ENCODE peak calls at places on chromosomes 13 and 19, in six cellular contexts. One of them, this sample, is unnamed.
A peak's percentile ranks its signal among the peaks of the same experiment; 100 is the strongest.

GRCh38 chr19:12833747-12834417 is 497 bp downstream of the RTBDN start:
- DNase-seq in H54: no peak
- DNase-seq in NCI-H1092 treated with DMSO at 0.1 percent for 48 hours: no peak
- DNase-seq in stromal cell of bone marrow: no peak
- DNase-seq in stimulated activated CD4-positive, alpha-beta T cell treated with anti-CD3 and anti-CD28 coated beads, Interleukin-12 subunit alpha, Interleukin-12 subunit beta, amount 100 ng/mL, for 24 hours: no peak
- DNase-seq in T follicular helper cell: no peak
- DNase-seq in this sample: no peak

GRCh38 chr19:18807861-18808331 is 16.8 kb upstream of the COMP start:
- DNase-seq in H54: no peak
- DNase-seq in NCI-H1092 treated with DMSO at 0.1 percent for 48 hours: no peak
- DNase-seq in stromal cell of bone marrow: peak; percentile 73
- DNase-seq in stimulated activated CD4-positive, alpha-beta T cell treated with anti-CD3 and anti-CD28 coated beads, Interleukin-12 subunit alpha, Interleukin-12 subunit beta, amount 100 ng/mL, for 24 hours: no peak
- DNase-seq in T follicular helper cell: no peak
- DNase-seq in this sample: no peak

GRCh38 chr13:20142019-20142926 is 18.6 kb downstream of the GJA3 start:
- DNase-seq in H54: no peak
- DNase-seq in NCI-H1092 treated with DMSO at 0.1 percent for 48 hours: no peak
- DNase-seq in stromal cell of bone marrow: no peak
- DNase-seq in stimulated activated CD4-positive, alpha-beta T cell treated with anti-CD3 and anti-CD28 coated beads, Interleukin-12 subunit alpha, Interleukin-12 subunit beta, amount 100 ng/mL, for 24 hours: no peak
- DNase-seq in T follicular helper cell: no peak
- DNase-seq in this sample: no peak

GRCh38 chr13:26300140-26300539 is 46.2 kb downstream of the CDK8 start:
- DNase-seq in H54: no peak
- DNase-seq in NCI-H1092 treated with DMSO at 0.1 percent for 48 hours: no peak
- DNase-seq in stromal cell of bone marrow: peak; percentile 21
- DNase-seq in stimulated activated CD4-positive, alpha-beta T cell treated with anti-CD3 and anti-CD28 coated beads, Interleukin-12 subunit alpha, Interleukin-12 subunit beta, amount 100 ng/mL, for 24 hours: no peak
- DNase-seq in T follicular helper cell: no peak
- DNase-seq in this sample: no peak

GRCh38 chr13:102763745-102764144 is 9.8 kb downstream of the TEX30 start:
- DNase-seq in H54: no peak
- DNase-seq in NCI-H1092 treated with DMSO at 0.1 percent for 48 hours: no peak
- DNase-seq in stromal cell of bone marrow: no peak
- DNase-seq in stimulated activated CD4-positive, alpha-beta T cell treated with anti-CD3 and anti-CD28 coated beads, Interleukin-12 subunit alpha, Interleukin-12 subunit beta, amount 100 ng/mL, for 24 hours: no peak
- DNase-seq in T follicular helper cell: no peak
- DNase-seq in this sample: no peak

GRCh38 chr13:32917504-32917903 is 98.7 kb upstream of the KL start:
- DNase-seq in H54: no peak
- DNase-seq in NCI-H1092 treated with DMSO at 0.1 percent for 48 hours: no peak
- DNase-seq in stromal cell of bone marrow: no peak
- DNase-seq in stimulated activated CD4-positive, alpha-beta T cell treated with anti-CD3 and anti-CD28 coated beads, Interleukin-12 subunit alpha, Interleukin-12 subunit beta, amount 100 ng/mL, for 24 hours: no peak
- DNase-seq in T follicular helper cell: no peak
- DNase-seq in this sample: peak; percentile 75

GRCh38 chr13:21613791-21614190 is 9.8 kb upstream of the MICU2 start:
- DNase-seq in H54: no peak
- DNase-seq in NCI-H1092 treated with DMSO at 0.1 percent for 48 hours: no peak
- DNase-seq in stromal cell of bone marrow: no peak
- DNase-seq in stimulated activated CD4-positive, alpha-beta T cell treated with anti-CD3 and anti-CD28 coated beads, Interleukin-12 subunit alpha, Interleukin-12 subunit beta, amount 100 ng/mL, for 24 hours: no peak
- DNase-seq in T follicular helper cell: no peak
- DNase-seq in this sample: no peak

GRCh38 chr13:114015608-114016295 is 41.9 kb upstream of the C13orf46 start:
- DNase-seq in H54: no peak
- DNase-seq in NCI-H1092 treated with DMSO at 0.1 percent for 48 hours: no peak
- DNase-seq in stromal cell of bone marrow: peak; percentile 71
- DNase-seq in stimulated activated CD4-positive, alpha-beta T cell treated with anti-CD3 and anti-CD28 coated beads, Interleukin-12 subunit alpha, Interleukin-12 subunit beta, amount 100 ng/mL, for 24 hours: no peak
- DNase-seq in T follicular helper cell: no peak
- DNase-seq in this sample: no peak

GRCh38 chr19:1609680-1610474 is 4.6 kb upstream of the UQCR11 start:
- DNase-seq in H54: no peak
- DNase-seq in NCI-H1092 treated with DMSO at 0.1 percent for 48 hours: no peak
- DNase-seq in stromal cell of bone marrow: no peak
- DNase-seq in stimulated activated CD4-positive, alpha-beta T cell treated with anti-CD3 and anti-CD28 coated beads, Interleukin-12 subunit alpha, Interleukin-12 subunit beta, amount 100 ng/mL, for 24 hours: no peak
- DNase-seq in T follicular helper cell: no peak
- DNase-seq in this sample: no peak

GRCh38 chr13:90498096-90498495 is 849.4 kb upstream of the MIR17HG start:
- DNase-seq in H54: no peak
- DNase-seq in NCI-H1092 treated with DMSO at 0.1 percent for 48 hours: no peak
- DNase-seq in stromal cell of bone marrow: no peak
- DNase-seq in stimulated activated CD4-positive, alpha-beta T cell treated with anti-CD3 and anti-CD28 coated beads, Interleukin-12 subunit alpha, Interleukin-12 subunit beta, amount 100 ng/mL, for 24 hours: no peak
- DNase-seq in T follicular helper cell: no peak
- DNase-seq in this sample: no peak

GRCh38 chr13:99982741-99983400 is 1.3 kb downstream of the ZIC2 start:
- DNase-seq in H54: no peak
- DNase-seq in NCI-H1092 treated with DMSO at 0.1 percent for 48 hours: peak; percentile 57
- DNase-seq in stromal cell of bone marrow: no peak
- DNase-seq in stimulated activated CD4-positive, alpha-beta T cell treated with anti-CD3 and anti-CD28 coated beads, Interleukin-12 subunit alpha, Interleukin-12 subunit beta, amount 100 ng/mL, for 24 hours: no peak
- DNase-seq in T follicular helper cell: no peak
- DNase-seq in this sample: no peak

GRCh38 chr19:14632286-14632685 is 42.4 kb downstream of the ADGRE3 start:
- DNase-seq in H54: peak; percentile 35
- DNase-seq in NCI-H1092 treated with DMSO at 0.1 percent for 48 hours: no peak
- DNase-seq in stromal cell of bone marrow: no peak
- DNase-seq in stimulated activated CD4-positive, alpha-beta T cell treated with anti-CD3 and anti-CD28 coated beads, Interleukin-12 subunit alpha, Interleukin-12 subunit beta, amount 100 ng/mL, for 24 hours: no peak
- DNase-seq in T follicular helper cell: no peak
- DNase-seq in this sample: no peak

GRCh38 chr19:55362174-55362989 is 678 bp downstream of the GARIN5B start:
- DNase-seq in H54: no peak
- DNase-seq in NCI-H1092 treated with DMSO at 0.1 percent for 48 hours: no peak
- DNase-seq in stromal cell of bone marrow: no peak
- DNase-seq in stimulated activated CD4-positive, alpha-beta T cell treated with anti-CD3 and anti-CD28 coated beads, Interleukin-12 subunit alpha, Interleukin-12 subunit beta, amount 100 ng/mL, for 24 hours: no peak
- DNase-seq in T follicular helper cell: no peak
- DNase-seq in this sample: no peak

GRCh38 chr13:26946675-26947342 is 186.2 kb upstream of the GPR12 start:
- DNase-seq in H54: peak; percentile 49
- DNase-seq in NCI-H1092 treated with DMSO at 0.1 percent for 48 hours: peak; percentile 80
- DNase-seq in stromal cell of bone marrow: peak; percentile 21
- DNase-seq in stimulated activated CD4-positive, alpha-beta T cell treated with anti-CD3 and anti-CD28 coated beads, Interleukin-12 subunit alpha, Interleukin-12 subunit beta, amount 100 ng/mL, for 24 hours: no peak
- DNase-seq in T follicular helper cell: no peak
- DNase-seq in this sample: no peak

GRCh38 chr19:3175761-3176714 is 2.5 kb upstream of the S1PR4 start:
- DNase-seq in H54: no peak
- DNase-seq in NCI-H1092 treated with DMSO at 0.1 percent for 48 hours: no peak
- DNase-seq in stromal cell of bone marrow: no peak
- DNase-seq in stimulated activated CD4-positive, alpha-beta T cell treated with anti-CD3 and anti-CD28 coated beads, Interleukin-12 subunit alpha, Interleukin-12 subunit beta, amount 100 ng/mL, for 24 hours: no peak
- DNase-seq in T follicular helper cell: peak; percentile 29
- DNase-seq in this sample: no peak

GRCh38 chr19:43760941-43761340 is 6.2 kb upstream of the SMG9 start:
- DNase-seq in H54: no peak
- DNase-seq in NCI-H1092 treated with DMSO at 0.1 percent for 48 hours: no peak
- DNase-seq in stromal cell of bone marrow: no peak
- DNase-seq in stimulated activated CD4-positive, alpha-beta T cell treated with anti-CD3 and anti-CD28 coated beads, Interleukin-12 subunit alpha, Interleukin-12 subunit beta, amount 100 ng/mL, for 24 hours: no peak
- DNase-seq in T follicular helper cell: no peak
- DNase-seq in this sample: no peak

GRCh38 chr13:113638173-113638746 is 19.7 kb downstream of the ATP4B start:
- DNase-seq in H54: no peak
- DNase-seq in NCI-H1092 treated with DMSO at 0.1 percent for 48 hours: no peak
- DNase-seq in stromal cell of bone marrow: no peak
- DNase-seq in stimulated activated CD4-positive, alpha-beta T cell treated with anti-CD3 and anti-CD28 coated beads, Interleukin-12 subunit alpha, Interleukin-12 subunit beta, amount 100 ng/mL, for 24 hours: no peak
- DNase-seq in T follicular helper cell: no peak
- DNase-seq in this sample: no peak

GRCh38 chr13:100738176-100738855 is 63.7 kb upstream of the TMTC4 start:
- DNase-seq in H54: no peak
- DNase-seq in NCI-H1092 treated with DMSO at 0.1 percent for 48 hours: no peak
- DNase-seq in stromal cell of bone marrow: no peak
- DNase-seq in stimulated activated CD4-positive, alpha-beta T cell treated with anti-CD3 and anti-CD28 coated beads, Interleukin-12 subunit alpha, Interleukin-12 subunit beta, amount 100 ng/mL, for 24 hours: no peak
- DNase-seq in T follicular helper cell: no peak
- DNase-seq in this sample: no peak

GRCh38 chr13:20174656-20175405 is 14.0 kb upstream of the GJA3 start:
- DNase-seq in H54: peak; percentile 84
- DNase-seq in NCI-H1092 treated with DMSO at 0.1 percent for 48 hours: no peak
- DNase-seq in stromal cell of bone marrow: peak; percentile 91
- DNase-seq in stimulated activated CD4-positive, alpha-beta T cell treated with anti-CD3 and anti-CD28 coated beads, Interleukin-12 subunit alpha, Interleukin-12 subunit beta, amount 100 ng/mL, for 24 hours: peak; percentile 74
- DNase-seq in T follicular helper cell: peak; percentile 22
- DNase-seq in this sample: peak; percentile 62

GRCh38 chr19:41133260-41133659 is 19.0 kb downstream of the CYP2F1 start:
- DNase-seq in H54: no peak
- DNase-seq in NCI-H1092 treated with DMSO at 0.1 percent for 48 hours: no peak
- DNase-seq in stromal cell of bone marrow: no peak
- DNase-seq in stimulated activated CD4-positive, alpha-beta T cell treated with anti-CD3 and anti-CD28 coated beads, Interleukin-12 subunit alpha, Interleukin-12 subunit beta, amount 100 ng/mL, for 24 hours: no peak
- DNase-seq in T follicular helper cell: no peak
- DNase-seq in this sample: no peak

GRCh38 chr19:17762505-17763229 is 11.4 kb downstream of the FCHO1 start:
- DNase-seq in H54: no peak
- DNase-seq in NCI-H1092 treated with DMSO at 0.1 percent for 48 hours: no peak
- DNase-seq in stromal cell of bone marrow: no peak
- DNase-seq in stimulated activated CD4-positive, alpha-beta T cell treated with anti-CD3 and anti-CD28 coated beads, Interleukin-12 subunit alpha, Interleukin-12 subunit beta, amount 100 ng/mL, for 24 hours: no peak
- DNase-seq in T follicular helper cell: no peak
- DNase-seq in this sample: peak; percentile 38

GRCh38 chr19:46620716-46621115 is 4.2 kb downstream of the PTGIR start:
- DNase-seq in H54: no peak
- DNase-seq in NCI-H1092 treated with DMSO at 0.1 percent for 48 hours: no peak
- DNase-seq in stromal cell of bone marrow: no peak
- DNase-seq in stimulated activated CD4-positive, alpha-beta T cell treated with anti-CD3 and anti-CD28 coated beads, Interleukin-12 subunit alpha, Interleukin-12 subunit beta, amount 100 ng/mL, for 24 hours: no peak
- DNase-seq in T follicular helper cell: no peak
- DNase-seq in this sample: no peak

GRCh38 chr19:15498910-15499309 is 9.4 kb upstream of the CYP4F22 start:
- DNase-seq in H54: peak; percentile 68
- DNase-seq in NCI-H1092 treated with DMSO at 0.1 percent for 48 hours: no peak
- DNase-seq in stromal cell of bone marrow: no peak
- DNase-seq in stimulated activated CD4-positive, alpha-beta T cell treated with anti-CD3 and anti-CD28 coated beads, Interleukin-12 subunit alpha, Interleukin-12 subunit beta, amount 100 ng/mL, for 24 hours: no peak
- DNase-seq in T follicular helper cell: no peak
- DNase-seq in this sample: peak; percentile 38

GRCh38 chr19:47820410-47820809 is 1.3 kb upstream of the CRX start:
- DNase-seq in H54: no peak
- DNase-seq in NCI-H1092 treated with DMSO at 0.1 percent for 48 hours: no peak
- DNase-seq in stromal cell of bone marrow: no peak
- DNase-seq in stimulated activated CD4-positive, alpha-beta T cell treated with anti-CD3 and anti-CD28 coated beads, Interleukin-12 subunit alpha, Interleukin-12 subunit beta, amount 100 ng/mL, for 24 hours: no peak
- DNase-seq in T follicular helper cell: no peak
- DNase-seq in this sample: no peak

GRCh38 chr13:109672545-109672944 is 113.8 kb downstream of the IRS2 start:
- DNase-seq in H54: no peak
- DNase-seq in NCI-H1092 treated with DMSO at 0.1 percent for 48 hours: no peak
- DNase-seq in stromal cell of bone marrow: no peak
- DNase-seq in stimulated activated CD4-positive, alpha-beta T cell treated with anti-CD3 and anti-CD28 coated beads, Interleukin-12 subunit alpha, Interleukin-12 subunit beta, amount 100 ng/mL, for 24 hours: no peak
- DNase-seq in T follicular helper cell: no peak
- DNase-seq in this sample: no peak

GRCh38 chr13:59145381-59145780 is 1018.3 kb downstream of the DIAPH3 start:
- DNase-seq in H54: no peak
- DNase-seq in NCI-H1092 treated with DMSO at 0.1 percent for 48 hours: no peak
- DNase-seq in stromal cell of bone marrow: no peak
- DNase-seq in stimulated activated CD4-positive, alpha-beta T cell treated with anti-CD3 and anti-CD28 coated beads, Interleukin-12 subunit alpha, Interleukin-12 subunit beta, amount 100 ng/mL, for 24 hours: no peak
- DNase-seq in T follicular helper cell: no peak
- DNase-seq in this sample: no peak

GRCh38 chr13:80037505-80037888 is 303.4 kb downstream of the SPRY2 start:
- DNase-seq in H54: peak; percentile 25
- DNase-seq in NCI-H1092 treated with DMSO at 0.1 percent for 48 hours: no peak
- DNase-seq in stromal cell of bone marrow: peak; percentile 93
- DNase-seq in stimulated activated CD4-positive, alpha-beta T cell treated with anti-CD3 and anti-CD28 coated beads, Interleukin-12 subunit alpha, Interleukin-12 subunit beta, amount 100 ng/mL, for 24 hours: no peak
- DNase-seq in T follicular helper cell: no peak
- DNase-seq in this sample: no peak

GRCh38 chr19:48510421-48511268 is 990 bp downstream of the LMTK3 start:
- DNase-seq in H54: no peak
- DNase-seq in NCI-H1092 treated with DMSO at 0.1 percent for 48 hours: peak; percentile 20
- DNase-seq in stromal cell of bone marrow: no peak
- DNase-seq in stimulated activated CD4-positive, alpha-beta T cell treated with anti-CD3 and anti-CD28 coated beads, Interleukin-12 subunit alpha, Interleukin-12 subunit beta, amount 100 ng/mL, for 24 hours: peak; percentile 58
- DNase-seq in T follicular helper cell: peak; percentile 71
- DNase-seq in this sample: peak; percentile 65

GRCh38 chr19:34832581-34833112 is 59.6 kb upstream of the ZNF599 start:
- DNase-seq in H54: no peak
- DNase-seq in NCI-H1092 treated with DMSO at 0.1 percent for 48 hours: no peak
- DNase-seq in stromal cell of bone marrow: no peak
- DNase-seq in stimulated activated CD4-positive, alpha-beta T cell treated with anti-CD3 and anti-CD28 coated beads, Interleukin-12 subunit alpha, Interleukin-12 subunit beta, amount 100 ng/mL, for 24 hours: no peak
- DNase-seq in T follicular helper cell: no peak
- DNase-seq in this sample: no peak

GRCh38 chr13:20891768-20892167 is 10.8 kb downstream of the XPO4 start:
- DNase-seq in H54: no peak
- DNase-seq in NCI-H1092 treated with DMSO at 0.1 percent for 48 hours: no peak
- DNase-seq in stromal cell of bone marrow: no peak
- DNase-seq in stimulated activated CD4-positive, alpha-beta T cell treated with anti-CD3 and anti-CD28 coated beads, Interleukin-12 subunit alpha, Interleukin-12 subunit beta, amount 100 ng/mL, for 24 hours: no peak
- DNase-seq in T follicular helper cell: no peak
- DNase-seq in this sample: peak; percentile 48

GRCh38 chr19:41705393-41706174 is 2.8 kb upstream of the CEACAM5 start:
- DNase-seq in H54: peak; percentile 28
- DNase-seq in NCI-H1092 treated with DMSO at 0.1 percent for 48 hours: no peak
- DNase-seq in stromal cell of bone marrow: no peak
- DNase-seq in stimulated activated CD4-positive, alpha-beta T cell treated with anti-CD3 and anti-CD28 coated beads, Interleukin-12 subunit alpha, Interleukin-12 subunit beta, amount 100 ng/mL, for 24 hours: peak; percentile 15
- DNase-seq in T follicular helper cell: no peak
- DNase-seq in this sample: peak; percentile 16